ENCODE peak calls at places on chromosomes 7 and 10, in four cellular contexts. K, H, U and X are unnamed samples.

GRCh38 chr7:48611993-48612392 is 312.4 kb upstream of the CDC14C start:
- DNase-seq in K (no peak), U (no peak), H (no peak), X (no peak)

GRCh38 chr10:58531084-58531695 is 18.5 kb downstream of the BICC1 start:
- DNase-seq in U (no peak), H (peak; percentile 54), K (no peak), X (no peak)

GRCh38 chr7:132575336-132575986 is 809 bp downstream of the PLXNA4 start:
- DNase-seq in H (no peak), K (no peak), U (no peak), X (no peak)

GRCh38 chr10:14162626-14163344 is 167.9 kb downstream of the FRMD4A start:
- DNase-seq in U (no peak), H (no peak), K (no peak), X (no peak)

GRCh38 chr7:129238546-129238945 is 13.7 kb downstream of the AHCYL2 start:
- DNase-seq in U (no peak), H (no peak), K (no peak), X (no peak)

GRCh38 chr10:88200637-88201036 is 337.2 kb downstream of the PTEN start:
- DNase-seq in U (no peak), H (no peak), K (no peak), X (no peak)

GRCh38 chr7:46705416-46706255 is 784.6 kb upstream of the IGFBP3 start:
- DNase-seq in K (no peak), H (no peak), U (no peak), X (no peak)

GRCh38 chr7:142355328-142355727 is 97.5 kb upstream of the PRSS58 start:
- DNase-seq in K (no peak), H (no peak), U (no peak), X (no peak)

GRCh38 chr10:13402016-13402415 is 53.9 kb upstream of the SEPHS1 start:
- DNase-seq in U (no peak), H (no peak), K (no peak), X (no peak)

GRCh38 chr7:114922652-114923402 is 933 bp downstream of the MDFIC start:
- DNase-seq in U (no peak), H (no peak), K (peak; percentile 76), X (peak; percentile 45)

GRCh38 chr7:80468931-80469714 is 42.7 kb downstream of the GNAT3 start:
- DNase-seq in U (no peak), K (no peak), H (no peak), X (no peak)

GRCh38 chr7:2805213-2806003 is 38.7 kb downstream of the GNA12 start:
- DNase-seq in K (peak; percentile 31), H (no peak), U (no peak), X (no peak)

GRCh38 chr10:46550076-46550790 is 6.2 kb downstream of the GPRIN2 start:
- DNase-seq in K (peak; percentile 70), U (peak; percentile 50), H (no peak), X (peak; percentile 10)

GRCh38 chr10:1653321-1653720 is 84.0 kb downstream of the ADARB2 start:
- DNase-seq in K (peak; percentile 18), U (no peak), H (no peak), X (no peak)

GRCh38 chr7:103795112-103795511 is 194.3 kb downstream of the RELN start:
- DNase-seq in K (no peak), U (no peak), H (no peak), X (no peak)

GRCh38 chr7:135510603-135511183 is 791 bp upstream of the CNOT4 start:
- DNase-seq in H (no peak), U (no peak), K (no peak), X (no peak)

GRCh38 chr10:72242675-72243074 is 26.6 kb upstream of the ASCC1 start:
- DNase-seq in U (no peak), K (peak; percentile 71), H (no peak), X (no peak)

GRCh38 chr7:157782041-157782440 is 445.2 kb downstream of the DNAJB6 start:
- DNase-seq in U (peak; percentile 45), K (peak; percentile 48), H (no peak), X (no peak)

GRCh38 chr10:14603539-14604102 is 171.1 kb downstream of the FAM107B start:
- DNase-seq in H (no peak), K (peak; percentile 70), U (no peak), X (peak; percentile 28)

GRCh38 chr7:121541457-121541856 is 145.3 kb upstream of the FAM3C start:
- DNase-seq in U (no peak), H (no peak), K (no peak), X (no peak)

GRCh38 chr10:3043512-3044368 is 23.6 kb upstream of the PFKP start:
- DNase-seq in H (peak; percentile 71), U (no peak), K (no peak), X (no peak)

GRCh38 chr10:3886666-3887251 is 101.8 kb upstream of the KLF6 start:
- DNase-seq in K (no peak), U (no peak), H (no peak), X (no peak)

GRCh38 chr7:111437736-111438135 is 124.6 kb downstream of the IMMP2L start:
- DNase-seq in U (no peak), K (no peak), H (no peak), X (no peak)

GRCh38 chr10:72261323-72262018 is 12.3 kb upstream of the DDIT4 start:
- DNase-seq in H (no peak), U (no peak), K (no peak), X (no peak)

GRCh38 chr10:133458710-133459453 is 5.1 kb downstream of the SCART1 start:
- DNase-seq in U (peak; percentile 35), K (no peak), H (no peak), X (no peak)

GRCh38 chr7:52668435-52668834 is 367.0 kb upstream of the POM121L12 start:
- DNase-seq in K (no peak), U (no peak), H (no peak), X (no peak)

GRCh38 chr10:132255489-132256344 is 52.0 kb downstream of the STK32C start:
- DNase-seq in U (no peak), K (no peak), H (no peak), X (no peak)

GRCh38 chr7:111107989-111108388 is 17.1 kb downstream of the LRRN3 start:
- DNase-seq in H (no peak), U (no peak), K (no peak), X (no peak)

GRCh38 chr7:90216080-90216674 is 4.6 kb downstream of the STEAP2 start:
- DNase-seq in U (no peak), K (no peak), H (no peak), X (no peak)

GRCh38 chr10:27100800-27101347 is 580 bp upstream of the ANKRD26 start:
- DNase-seq in H (no peak), U (no peak), K (no peak), X (no peak)

GRCh38 chr10:131947631-131948347 is 33.9 kb downstream of the BNIP3 start:
- DNase-seq in U (peak; percentile 27), H (no peak), K (peak; percentile 15), X (no peak)

GRCh38 chr7:27464970-27465369 is 197.7 kb downstream of the HIBADH start:
- DNase-seq in H (no peak), K (no peak), U (no peak), X (no peak)

GRCh38 chr7:145797507-145797906 is 319.1 kb upstream of the CNTNAP2 start:
- DNase-seq in K (no peak), U (no peak), H (no peak), X (no peak)

DNA sequence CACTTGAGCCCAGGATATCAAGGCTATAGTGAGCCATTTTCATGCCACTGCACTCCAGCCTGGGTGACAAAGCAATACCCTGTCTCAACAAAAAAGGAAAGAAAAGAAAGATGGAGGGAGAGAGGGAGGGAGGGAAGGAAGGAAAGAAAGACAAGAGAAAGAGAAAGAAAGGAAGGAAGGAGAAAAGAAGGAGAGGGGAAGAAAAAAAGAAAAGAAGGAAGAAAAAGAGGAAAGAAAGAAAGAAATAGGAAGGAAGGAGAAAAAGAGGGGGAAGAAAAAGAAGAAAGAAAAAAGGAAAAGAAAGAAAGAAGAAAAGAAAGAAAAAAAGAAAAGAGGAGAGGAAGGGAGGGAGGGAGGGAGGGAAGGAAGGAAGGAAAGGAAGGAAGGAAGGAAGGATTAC is 321.5 kb upstream of the CNTNAP2 start:
- DNase-seq in H (no peak), U (no peak), K (no peak), X (no peak)
- H3K9me3 ChIP-seq in H (no peaks in the 10 kb centered on the region), U (no peaks in the 10 kb centered on the region), K (no peaks in the 10 kb centered on the region), X (no peaks in the 10 kb centered on the region)

DNA sequence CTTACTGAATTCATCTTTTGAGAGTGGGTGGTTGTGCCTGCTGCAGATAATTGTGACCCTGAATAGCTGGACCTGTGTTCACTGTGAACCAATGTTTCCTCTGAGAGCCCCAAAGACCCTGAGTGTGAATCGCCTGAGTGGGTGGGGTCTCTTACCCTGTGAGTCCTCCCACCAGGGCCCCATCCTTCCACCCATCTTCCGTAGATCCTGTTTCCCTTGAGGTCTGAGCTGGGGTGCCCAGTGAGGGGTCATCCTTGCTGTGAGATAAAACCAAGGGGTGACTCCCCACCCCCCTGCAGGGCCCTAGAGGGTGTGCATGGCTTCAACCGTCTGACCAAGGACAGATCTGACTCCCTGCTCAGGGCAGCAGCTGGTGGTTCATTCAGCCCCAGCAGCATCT is 78.0 kb upstream of the ZNF479 start:
- DNase-seq in H (no peak), K (peak; percentile 40), U (peak; percentile 7), X (no peak)
- H3K9me3 ChIP-seq in H (peaks cover 22% of the 10 kb centered on the region), K (no peaks in the 10 kb centered on the region), U (peaks cover 27% of the 10 kb centered on the region), X (no peaks in the 10 kb centered on the region)

GRCh38 chr7:252981-253380 is 37.0 kb upstream of the FOXL3 start:
- DNase-seq in H (no peak), U (no peak), K (no peak), X (no peak)
- H3K9me3 ChIP-seq in H (no peaks in the 10 kb centered on the region), U (no peaks in the 10 kb centered on the region), K (no peaks in the 10 kb centered on the region), X (no peaks in the 10 kb centered on the region)

DNA sequence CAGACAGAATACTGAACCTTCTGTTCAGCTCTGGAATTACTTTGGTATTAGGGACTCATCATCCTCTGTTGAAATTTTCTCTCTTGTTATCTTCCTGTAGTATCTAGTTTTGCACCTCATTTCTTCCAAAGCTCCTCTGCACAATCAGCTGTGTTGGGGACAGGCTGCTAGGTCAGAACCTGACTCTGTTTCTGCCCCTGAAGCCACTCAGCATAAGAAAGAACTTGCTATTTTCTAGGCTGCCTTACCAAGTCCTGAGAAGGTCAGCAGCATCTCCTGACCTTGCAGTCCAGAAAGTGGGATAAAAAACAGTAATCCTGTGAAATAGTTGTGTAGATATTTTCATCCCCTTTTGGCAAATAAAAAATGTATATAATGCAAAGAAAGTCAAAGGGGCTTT is 862.6 kb downstream of the SORCS3 start:
- DNase-seq in U (no peak), K (no peak), H (no peak), X (no peak)
- H3K9me3 ChIP-seq in U (no peaks in the 10 kb centered on the region), K (no peaks in the 10 kb centered on the region), H (no peaks in the 10 kb centered on the region), X (no peaks in the 10 kb centered on the region)